ENCODE peak calls at places on chromosome 21, in four cellular contexts. One of them, this sample, is unnamed.

GRCh38 chr21:31235671-31236450 is 108.2 kb downstream of the TIAM1 start:
- DNase-seq in psoas muscle: no peak
- DNase-seq in body of pancreas: no peak
- DNase-seq in osteoblast: no peak
- DNase-seq in this sample: no peak

GRCh38 chr21:28579986-28580550 is 412.6 kb downstream of the LTN1 start:
- DNase-seq in psoas muscle: no peak
- DNase-seq in osteoblast: no peak
- DNase-seq in body of pancreas: no peak
- DNase-seq in this sample: no peak

GRCh38 chr21:26900980-26901379 is 55.8 kb upstream of the ADAMTS1 start:
- DNase-seq in body of pancreas: no peak
- DNase-seq in psoas muscle: no peak
- DNase-seq in osteoblast: no peak
- DNase-seq in this sample: no peak

GRCh38 chr21:17585875-17586450 is 26.7 kb downstream of the BTG3 start:
- DNase-seq in psoas muscle: no peak
- DNase-seq in osteoblast: peak
- DNase-seq in body of pancreas: peak
- DNase-seq in this sample: no peak

GRCh38 chr21:44049182-44049581 is 37.1 kb downstream of the TRAPPC10 start:
- DNase-seq in osteoblast: peak
- DNase-seq in body of pancreas: no peak
- DNase-seq in psoas muscle: no peak
- DNase-seq in this sample: no peak

GRCh38 chr21:36125513-36126121 is 9.3 kb upstream of the CBR3 start:
- DNase-seq in osteoblast: peak
- DNase-seq in psoas muscle: peak
- DNase-seq in body of pancreas: peak
- DNase-seq in this sample: no peak

GRCh38 chr21:33685613-33686197 is 43.4 kb downstream of the ITSN1 start:
- DNase-seq in osteoblast: no peak
- DNase-seq in psoas muscle: no peak
- DNase-seq in body of pancreas: no peak
- DNase-seq in this sample: no peak

GRCh38 chr21:17931080-17931479 is 111.9 kb upstream of the C21orf91 start:
- DNase-seq in body of pancreas: no peak
- DNase-seq in osteoblast: no peak
- DNase-seq in psoas muscle: no peak
- DNase-seq in this sample: no peak

GRCh38 chr21:18049461-18049860 is 195.2 kb upstream of the CHODL start:
- DNase-seq in psoas muscle: no peak
- DNase-seq in osteoblast: no peak
- DNase-seq in body of pancreas: no peak
- DNase-seq in this sample: no peak

GRCh38 chr21:33651965-33652680 is 9.8 kb downstream of the ITSN1 start:
- DNase-seq in psoas muscle: no peak
- DNase-seq in body of pancreas: no peak
- DNase-seq in osteoblast: no peak
- DNase-seq in this sample: no peak

GRCh38 chr21:40622531-40622930 is 224.4 kb downstream of the DSCAM start:
- DNase-seq in body of pancreas: no peak
- DNase-seq in osteoblast: no peak
- DNase-seq in psoas muscle: no peak
- DNase-seq in this sample: no peak

GRCh38 chr21:34930971-34931370 is 118.1 kb downstream of the RUNX1 start:
- DNase-seq in osteoblast: no peak
- DNase-seq in psoas muscle: no peak
- DNase-seq in body of pancreas: no peak
- DNase-seq in this sample: no peak

GRCh38 chr21:36698160-36699025 is 522 bp upstream of the SIM2 start:
- DNase-seq in body of pancreas: no peak
- DNase-seq in osteoblast: peak
- DNase-seq in psoas muscle: no peak
- DNase-seq in this sample: no peak

GRCh38 chr21:30710499-30710898 is 8.1 kb downstream of the KRTAP21-3 start:
- DNase-seq in osteoblast: no peak
- DNase-seq in psoas muscle: no peak
- DNase-seq in body of pancreas: no peak
- DNase-seq in this sample: no peak

GRCh38 chr21:44285547-44285992 is at the start of gene AIRE:
- DNase-seq in body of pancreas: no peak
- DNase-seq in psoas muscle: peak
- DNase-seq in osteoblast: peak
- DNase-seq in this sample: no peak

GRCh38 chr21:17250651-17251294 is 262.1 kb upstream of the CXADR start:
- DNase-seq in body of pancreas: no peak
- DNase-seq in psoas muscle: no peak
- DNase-seq in osteoblast: no peak
- DNase-seq in this sample: no peak

GRCh38 chr21:27681841-27682240 is 715.0 kb upstream of the ADAMTS5 start:
- DNase-seq in psoas muscle: no peak
- DNase-seq in osteoblast: peak
- DNase-seq in body of pancreas: no peak
- DNase-seq in this sample: no peak

GRCh38 chr21:36697473-36698159 is 1.3 kb upstream of the SIM2 start:
- DNase-seq in osteoblast: peak
- DNase-seq in psoas muscle: no peak
- DNase-seq in body of pancreas: no peak
- DNase-seq in this sample: no peak

GRCh38 chr21:17387030-17387617 is 125.7 kb upstream of the CXADR start:
- DNase-seq in osteoblast: no peak
- DNase-seq in body of pancreas: peak
- DNase-seq in psoas muscle: no peak
- DNase-seq in this sample: no peak

GRCh38 chr21:16775056-16775455 is 737.8 kb upstream of the CXADR start:
- DNase-seq in osteoblast: no peak
- DNase-seq in psoas muscle: no peak
- DNase-seq in body of pancreas: no peak
- DNase-seq in this sample: no peak

GRCh38 chr21:33666153-33666552 is 23.9 kb downstream of the ITSN1 start:
- DNase-seq in osteoblast: no peak
- DNase-seq in psoas muscle: no peak
- DNase-seq in body of pancreas: no peak
- DNase-seq in this sample: no peak

GRCh38 chr21:39149882-39150281 is 33.4 kb downstream of the PSMG1 start:
- DNase-seq in body of pancreas: no peak
- DNase-seq in psoas muscle: no peak
- DNase-seq in osteoblast: no peak
- DNase-seq in this sample: no peak

GRCh38 chr21:43193651-43194302 is 25.0 kb downstream of the CRYAA start:
- DNase-seq in osteoblast: peak
- DNase-seq in body of pancreas: peak
- DNase-seq in psoas muscle: peak
- DNase-seq in this sample: peak

GRCh38 chr21:33801424-33802405 is 113.9 kb downstream of the ATP5PO start:
- DNase-seq in body of pancreas: peak
- DNase-seq in osteoblast: peak
- DNase-seq in psoas muscle: no peak
- DNase-seq in this sample: no peak

GRCh38 chr21:34882719-34883131 is 166.4 kb downstream of the RUNX1 start:
- DNase-seq in psoas muscle: no peak
- DNase-seq in osteoblast: no peak
- DNase-seq in body of pancreas: no peak
- DNase-seq in this sample: no peak

GRCh38 chr21:27213328-27213727 is 246.4 kb upstream of the ADAMTS5 start:
- DNase-seq in body of pancreas: no peak
- DNase-seq in psoas muscle: no peak
- DNase-seq in osteoblast: peak
- DNase-seq in this sample: no peak

GRCh38 chr21:14773777-14774345 is 227.7 kb upstream of the SAMSN1 start:
- DNase-seq in osteoblast: no peak
- DNase-seq in psoas muscle: peak
- DNase-seq in body of pancreas: peak
- DNase-seq in this sample: no peak

DNA sequence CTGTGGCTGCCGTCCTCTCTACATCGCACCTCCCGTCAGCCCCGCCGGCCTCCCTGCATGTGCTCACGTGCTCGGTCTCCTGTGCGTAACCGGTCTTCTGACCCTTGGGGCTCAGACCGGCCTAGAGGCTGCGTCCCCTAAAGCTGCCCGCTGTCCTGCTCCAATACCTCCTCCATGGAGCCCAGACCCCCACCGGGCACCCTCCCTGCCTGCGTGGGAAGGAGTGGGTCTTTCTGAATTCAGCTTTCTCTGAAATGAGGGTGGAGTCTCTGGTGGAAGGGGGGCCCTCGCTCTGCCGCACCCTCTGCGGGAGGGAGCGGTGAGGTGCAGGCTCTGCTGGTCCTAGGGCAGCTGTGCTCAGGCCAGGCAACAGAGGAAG is 18.7 kb upstream of the POFUT2 start:
- DNase-seq in psoas muscle: peak
- DNase-seq in body of pancreas: no peak
- DNase-seq in osteoblast: no peak
- DNase-seq in this sample: no peak
- H3K27ac ChIP-seq in psoas muscle: peak
- H3K27ac ChIP-seq in body of pancreas: peak
- H3K27ac ChIP-seq in osteoblast: peak
- H3K27ac ChIP-seq in this sample: peak

DNA sequence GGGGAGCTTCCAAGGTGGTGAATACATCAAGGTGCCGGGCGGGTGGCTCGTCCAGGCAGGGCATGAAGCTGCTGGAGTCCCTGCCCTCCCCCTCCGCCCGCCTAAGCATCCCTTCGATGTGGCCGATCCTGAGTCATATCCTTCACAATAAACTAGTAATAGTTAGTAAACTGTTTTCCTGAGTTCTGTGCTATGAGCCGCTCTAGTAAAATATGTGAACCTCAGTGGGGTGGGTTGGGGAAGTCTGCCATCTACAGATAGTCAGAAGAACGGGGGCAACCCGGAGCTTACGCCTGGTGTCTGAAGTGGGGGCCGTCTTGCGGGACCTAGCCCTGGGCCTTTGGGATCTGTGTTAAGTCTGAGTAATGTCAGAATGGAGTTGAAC is 21.6 kb downstream of the C2CD2 start:
- DNase-seq in body of pancreas: no peak
- DNase-seq in osteoblast: peak
- DNase-seq in psoas muscle: peak
- DNase-seq in this sample: no peak
- H3K27ac ChIP-seq in body of pancreas: no peak
- H3K27ac ChIP-seq in osteoblast: peak
- H3K27ac ChIP-seq in psoas muscle: no peak
- H3K27ac ChIP-seq in this sample: no peak

DNA sequence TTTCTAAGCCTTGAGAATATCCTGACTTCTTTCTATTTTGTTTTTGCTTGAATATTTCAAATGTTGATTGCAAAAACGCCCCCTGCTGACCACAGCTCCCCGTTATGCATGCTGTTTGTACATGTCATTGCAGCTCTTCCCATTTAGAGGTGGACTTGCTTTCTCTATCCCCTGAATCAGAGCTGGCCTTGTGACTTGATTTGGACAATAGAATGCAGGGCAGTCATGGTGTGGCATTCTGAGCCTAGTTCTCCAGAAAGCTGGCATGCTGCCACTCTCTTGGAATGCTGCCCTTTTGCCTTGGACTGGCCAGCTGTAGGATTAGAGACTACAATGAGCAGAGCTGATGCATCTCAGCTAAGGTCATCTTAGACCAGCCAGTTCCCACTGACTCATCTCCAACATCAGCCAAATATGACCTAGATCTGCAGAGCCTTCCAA is 1561.5 kb downstream of the MRPL39 start:
- DNase-seq in osteoblast: no peak
- DNase-seq in psoas muscle: peak
- DNase-seq in body of pancreas: peak
- DNase-seq in this sample: peak
- H3K27ac ChIP-seq in osteoblast: no peak
- H3K27ac ChIP-seq in psoas muscle: no peak
- H3K27ac ChIP-seq in body of pancreas: no peak
- H3K27ac ChIP-seq in this sample: no peak

GRCh38 chr21:37829043-37829442 is 87.2 kb downstream of the KCNJ6 start:
- DNase-seq in osteoblast: no peak
- DNase-seq in psoas muscle: no peak
- DNase-seq in body of pancreas: no peak
- DNase-seq in this sample: no peak
- H3K27ac ChIP-seq in osteoblast: no peak
- H3K27ac ChIP-seq in psoas muscle: no peak
- H3K27ac ChIP-seq in body of pancreas: no peak
- H3K27ac ChIP-seq in this sample: no peak

GRCh38 chr21:32370971-32371766 is 21.6 kb downstream of the URB1 start:
- DNase-seq in psoas muscle: no peak
- DNase-seq in body of pancreas: no peak
- DNase-seq in osteoblast: peak
- DNase-seq in this sample: no peak
- H3K27ac ChIP-seq in psoas muscle: peak
- H3K27ac ChIP-seq in body of pancreas: peak
- H3K27ac ChIP-seq in osteoblast: peak
- H3K27ac ChIP-seq in this sample: peak

DNA sequence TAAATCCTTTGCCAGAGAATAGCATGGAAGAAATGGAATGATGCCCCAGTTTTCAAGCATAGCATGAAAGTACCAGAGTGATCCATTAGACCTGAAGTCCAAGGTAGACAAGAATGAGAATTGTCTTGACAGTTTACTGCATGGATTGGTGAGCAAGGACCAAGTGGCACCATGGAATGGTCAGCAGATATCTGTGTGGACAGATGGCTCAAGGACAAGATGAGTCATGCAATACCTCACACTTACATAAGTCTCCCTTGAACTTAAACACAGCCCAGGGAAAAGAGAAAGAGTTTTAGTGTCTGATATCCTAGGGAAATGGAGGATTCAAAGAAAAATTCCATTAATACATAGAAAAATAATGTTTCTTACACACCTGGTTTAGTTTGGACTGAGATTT is 195.2 kb downstream of the MRPL39 start:
- DNase-seq in psoas muscle: no peak
- DNase-seq in body of pancreas: no peak
- DNase-seq in osteoblast: no peak
- DNase-seq in this sample: no peak
- H3K27ac ChIP-seq in psoas muscle: no peak
- H3K27ac ChIP-seq in body of pancreas: no peak
- H3K27ac ChIP-seq in osteoblast: no peak
- H3K27ac ChIP-seq in this sample: no peak

This sample was measured in coronary artery.